ENCODE peak calls at places on chromosomes 6 and 20, in six cellular contexts. Y, G, W, A, N and S are unnamed samples.

GRCh38 chr6:109714611-109715010 is 23.5 kb downstream of the FIG4 start:
- DNase-seq in W (no peak), A (no peak), Y (no peak), G (no peak), N (no peak), S (no peak)

GRCh38 chr6:109867970-109868358 is 110.1 kb upstream of the GPR6 start:
- DNase-seq in Y (no peak), G (no peak), A (no peak), N (no peak), W (no peak), S (peak; percentile 57)

GRCh38 chr20:20498081-20498861 is 130.4 kb downstream of the INSM1 start:
- DNase-seq in A (no peak), Y (no peak), W (peak; percentile 21), N (peak; percentile 35), G (peak; percentile 82), S (peak; percentile 65)

GRCh38 chr6:160278786-160279310 is 20.2 kb upstream of the SLC22A2 start:
- DNase-seq in N (no peak), W (no peak), G (no peak), Y (peak; percentile 19), A (no peak), S (no peak)

GRCh38 chr6:141552463-141552862 is 580.3 kb upstream of the GJE1 start:
- DNase-seq in G (peak; percentile 86), Y (peak; percentile 55), W (no peak), N (no peak), A (no peak), S (peak; percentile 72)

GRCh38 chr20:62233684-62234083 is 4.6 kb upstream of the OSBPL2 start:
- DNase-seq in N (no peak), A (no peak), G (no peak), Y (no peak), W (no peak), S (no peak)

GRCh38 chr6:133376743-133377142 is 135.6 kb downstream of the EYA4 start:
- DNase-seq in G (no peak), W (no peak), A (no peak), Y (no peak), N (no peak), S (no peak)

GRCh38 chr20:57215826-57216471 is 50.5 kb downstream of the BMP7 start:
- DNase-seq in W (no peak), N (no peak), A (no peak), G (no peak), Y (no peak), S (no peak)

GRCh38 chr6:33030245-33030644 is 20.9 kb upstream of the HLA-DOA start:
- DNase-seq in W (no peak), A (no peak), G (no peak), Y (no peak), N (no peak), S (no peak)

GRCh38 chr6:138465007-138465645 is 34.2 kb downstream of the NHSL1 start:
- DNase-seq in A (no peak), G (peak; percentile 98), W (peak; percentile 62), Y (peak; percentile 54), N (no peak), S (peak; percentile 96)

GRCh38 chr6:34226731-34227586 is 9.7 kb upstream of the HMGA1 start:
- DNase-seq in Y (no peak), A (no peak), W (peak; percentile 85), N (no peak), G (no peak), S (no peak)

GRCh38 chr6:140346461-140346860 is 972.0 kb upstream of the CITED2 start:
- DNase-seq in A (no peak), N (no peak), Y (peak; percentile 16), G (peak; percentile 26), W (peak; percentile 22), S (peak; percentile 55)

DNA sequence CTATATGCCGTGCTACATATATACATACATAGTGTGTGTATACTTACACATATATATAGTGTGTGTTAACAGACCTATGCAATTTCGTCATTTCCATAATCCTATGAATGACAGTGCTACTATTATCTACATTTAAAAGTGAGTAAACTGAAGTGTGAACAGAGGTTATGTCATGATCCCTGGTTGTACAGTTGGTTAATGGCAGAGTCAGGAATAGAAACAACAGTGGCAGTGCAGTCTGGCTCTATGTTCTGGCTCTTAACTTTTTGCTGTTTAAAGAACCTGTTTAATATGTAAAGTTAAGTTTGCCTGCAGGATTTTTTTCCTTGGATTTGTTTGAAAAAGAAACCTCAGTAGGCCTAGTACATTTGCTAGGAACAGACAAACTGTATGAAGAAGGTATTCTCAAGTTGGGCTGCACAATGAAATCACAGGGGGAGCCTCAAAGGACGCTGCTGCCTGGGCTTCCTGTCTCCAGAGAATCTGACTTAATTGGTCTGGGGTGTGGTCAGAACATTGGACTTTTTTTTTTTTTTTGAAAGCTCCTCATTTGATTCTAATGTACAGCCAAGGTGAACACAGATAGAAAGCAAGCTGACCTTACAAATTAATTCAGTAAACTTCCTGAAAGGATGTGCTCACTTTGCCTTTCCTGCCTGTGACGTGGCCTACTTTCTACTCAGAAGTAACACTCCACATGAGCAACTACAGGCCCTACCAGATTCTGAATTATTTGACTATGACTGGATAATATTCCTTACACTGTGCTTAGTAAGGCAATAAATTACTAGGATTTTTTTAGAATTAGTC is 29.4 kb downstream of the PLCB1 start:
- DNase-seq in W (no peak), N (no peak), A (no peak), Y (peak; percentile 55), G (peak; percentile 23), S (no peak)
- H3K4me3 ChIP-seq in W (no peak overlapping the region), N (no peak overlapping the region), A (no peak overlapping the region), Y (no peak overlapping the region), G (no peak overlapping the region), S (no peak overlapping the region)

GRCh38 chr6:14732845-14733757 is 512.8 kb upstream of the JARID2 start:
- DNase-seq in A (peak; percentile 59), N (no peak), G (peak; percentile 79), W (peak; percentile 88), Y (peak; percentile 89), S (peak; percentile 76)
- H3K27ac ChIP-seq in A (no peak overlapping the region), N (no peak overlapping the region), G (no peak overlapping the region), W (no peak overlapping the region), Y (peak overlapping the region; percentile 80), S (no peak overlapping the region)

GRCh38 chr20:36709126-36709525 is 36.8 kb downstream of the NDRG3 start:
- DNase-seq in Y (no peak), A (no peak), W (no peak), G (no peak), N (no peak), S (no peak)
- H3K23ac ChIP-seq in Y (no peak overlapping the region), A (no peak overlapping the region), W (no peak overlapping the region), G (no peak overlapping the region), N (no peak overlapping the region), S (no peak overlapping the region)

GRCh38 chr6:111591370-111591900 is 14.2 kb downstream of the TRAF3IP2 start:
- DNase-seq in W (no peak), Y (peak; percentile 86), N (no peak), G (peak; percentile 100), A (no peak), S (peak; percentile 99)
- H3K4me3 ChIP-seq in W (no peak overlapping the region), Y (no peak overlapping the region), N (no peak overlapping the region), G (no peak overlapping the region), A (no peak overlapping the region), S (no peak overlapping the region)

DNA sequence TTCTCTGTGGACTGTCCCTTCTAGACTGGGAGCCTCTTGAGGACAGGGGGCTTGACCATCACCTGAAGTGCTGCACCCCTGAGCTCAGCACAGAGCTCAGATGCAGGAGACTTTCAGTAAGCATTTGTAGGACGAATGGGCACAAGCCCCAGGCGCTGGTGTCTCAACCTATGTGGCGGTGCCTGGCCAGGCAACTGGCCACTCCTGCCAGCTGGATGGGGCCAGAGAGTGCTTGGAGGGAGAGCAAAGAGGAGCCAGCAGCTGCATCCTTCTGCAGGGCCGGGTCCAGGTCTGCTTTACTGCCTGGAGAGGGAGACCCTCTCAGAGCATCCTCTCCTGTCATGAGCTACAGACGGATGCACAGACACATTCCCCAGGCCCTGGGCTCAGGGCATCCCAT is 4.5 kb downstream of the PHACTR3 start:
- DNase-seq in W (no peak), A (no peak), N (no peak), Y (no peak), G (no peak), S (no peak)
- H3K27ac ChIP-seq in W (no peak overlapping the region), A (no peak overlapping the region), N (no peak overlapping the region), Y (no peak overlapping the region), G (no peak overlapping the region), S (no peak overlapping the region)

DNA sequence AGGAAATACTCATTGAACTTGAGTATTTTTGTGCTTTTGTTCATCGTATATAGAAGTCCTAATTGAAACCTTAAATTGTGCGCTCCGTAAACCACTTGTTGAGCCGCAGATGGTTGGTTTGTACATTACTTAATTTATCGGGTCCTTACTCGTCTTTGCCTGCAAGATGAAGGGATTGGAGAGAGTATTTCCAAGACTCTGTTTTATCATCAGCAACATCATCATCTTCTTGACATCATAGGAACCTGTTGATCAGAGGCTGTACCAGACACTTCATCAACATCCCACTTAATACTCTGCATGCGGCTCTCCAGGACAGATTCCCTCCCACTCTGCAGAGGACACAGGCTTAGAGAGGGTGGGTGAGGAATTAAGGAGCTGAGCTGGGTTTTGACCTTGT is 28.6 kb downstream of the TIAM2 start:
- DNase-seq in A (no peak), Y (no peak), W (no peak), N (no peak), G (no peak), S (no peak)
- H3K23ac ChIP-seq in A (no peak overlapping the region), Y (no peak overlapping the region), W (no peak overlapping the region), N (no peak overlapping the region), G (no peak overlapping the region), S (no peak overlapping the region)

GRCh38 chr6:113625850-113626249 is 231.3 kb upstream of the MARCKS start:
- DNase-seq in W (no peak), Y (no peak), A (no peak), N (no peak), G (no peak), S (no peak)
- H3K4me3 ChIP-seq in W (no peak overlapping the region), Y (no peak overlapping the region), A (no peak overlapping the region), N (no peak overlapping the region), G (no peak overlapping the region), S (no peak overlapping the region)

GRCh38 chr20:53534037-53534436 is 59.6 kb downstream of the ZNF217 start:
- DNase-seq in W (no peak), N (no peak), G (no peak), A (no peak), Y (no peak), S (no peak)

GRCh38 chr20:53530440-53530839 is 63.2 kb downstream of the ZNF217 start:
- DNase-seq in Y (no peak), W (no peak), A (no peak), G (no peak), N (no peak), S (no peak)

GRCh38 chr20:53529658-53530057 is 64.0 kb downstream of the ZNF217 start:
- DNase-seq in W (peak; percentile 24), N (no peak), Y (peak; percentile 36), G (no peak), A (no peak), S (no peak)

GRCh38 chr20:53533500-53533899 is 60.1 kb downstream of the ZNF217 start:
- DNase-seq in A (no peak), Y (no peak), W (no peak), G (no peak), N (no peak), S (no peak)
- H3K27ac ChIP-seq in A (no peak overlapping the region), Y (no peak overlapping the region), W (no peak overlapping the region), G (no peak overlapping the region), N (no peak overlapping the region), S (no peak overlapping the region)

DNA sequence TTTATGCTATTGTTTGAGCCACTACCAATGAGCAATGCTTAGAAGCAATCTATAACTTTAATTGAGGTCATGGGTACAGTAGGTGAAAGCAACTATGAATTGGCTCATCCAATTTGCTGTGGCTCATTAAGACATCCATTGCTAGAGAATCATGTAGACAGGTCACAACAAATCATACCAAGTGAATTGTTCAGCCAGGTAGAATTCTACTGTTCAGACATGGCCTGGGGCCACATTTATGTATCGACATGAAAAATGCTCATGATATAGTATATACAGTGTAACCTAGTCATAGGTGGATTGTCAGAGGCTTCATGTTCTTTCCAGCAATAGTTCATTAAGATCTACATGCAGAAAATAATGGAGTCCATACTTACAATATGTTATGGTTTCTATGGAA is 633.7 kb upstream of the EYS start:
- DNase-seq in W (no peak), G (no peak), Y (no peak), N (no peak), A (no peak), S (no peak)
- H3K23ac ChIP-seq in W (no peak overlapping the region), G (no peak overlapping the region), Y (no peak overlapping the region), N (no peak overlapping the region), A (no peak overlapping the region), S (no peak overlapping the region)